ENCODE peak calls at places on chromosomes 2 and 18, in five cellular contexts. One of them, this sample, is unnamed.

GRCh38 chr2:61645911-61646310 is 107.8 kb upstream of the XPO1 start:
- DNase-seq in SK-N-SH: no peak
- DNase-seq in H1: no peak
- DNase-seq in GM12892: no peak
- DNase-seq in GM12878: no peak
- DNase-seq in this sample: no peak

GRCh38 chr2:179981085-179981484 is 26.0 kb downstream of the CWC22 start:
- DNase-seq in GM12878: no peak
- DNase-seq in H1: no peak
- DNase-seq in GM12892: no peak
- DNase-seq in SK-N-SH: no peak
- DNase-seq in this sample: no peak

GRCh38 chr18:43271593-43272432 is 5.5 kb downstream of the SYT4 start:
- DNase-seq in GM12878: no peak
- DNase-seq in GM12892: no peak
- DNase-seq in H1: no peak
- DNase-seq in SK-N-SH: peak
- DNase-seq in this sample: no peak

GRCh38 chr2:212943351-212943750 is 208.1 kb downstream of the IKZF2 start:
- DNase-seq in H1: no peak
- DNase-seq in GM12892: no peak
- DNase-seq in GM12878: no peak
- DNase-seq in SK-N-SH: no peak
- DNase-seq in this sample: no peak

GRCh38 chr18:68152770-68153169 is 562.1 kb downstream of the TMX3 start:
- DNase-seq in SK-N-SH: no peak
- DNase-seq in GM12878: no peak
- DNase-seq in GM12892: no peak
- DNase-seq in H1: peak
- DNase-seq in this sample: no peak

GRCh38 chr2:58203018-58203417 is 38.1 kb downstream of the FANCL start:
- DNase-seq in GM12878: no peak
- DNase-seq in H1: no peak
- DNase-seq in SK-N-SH: no peak
- DNase-seq in GM12892: no peak
- DNase-seq in this sample: no peak

GRCh38 chr2:35428548-35428947 is 927.0 kb upstream of the CRIM1 start:
- DNase-seq in GM12878: no peak
- DNase-seq in H1: peak
- DNase-seq in SK-N-SH: peak
- DNase-seq in GM12892: no peak
- DNase-seq in this sample: peak

GRCh38 chr2:120626566-120626965 is 109.1 kb upstream of the GLI2 start:
- DNase-seq in SK-N-SH: no peak
- DNase-seq in H1: no peak
- DNase-seq in GM12892: no peak
- DNase-seq in GM12878: no peak
- DNase-seq in this sample: no peak

GRCh38 chr2:53353372-53354111 is 414.1 kb upstream of the CHAC2 start:
- DNase-seq in SK-N-SH: no peak
- DNase-seq in GM12892: no peak
- DNase-seq in H1: no peak
- DNase-seq in GM12878: no peak
- DNase-seq in this sample: no peak

GRCh38 chr2:26574066-26574899 is 66.9 kb downstream of the CIB4 start:
- DNase-seq in H1: no peak
- DNase-seq in GM12892: no peak
- DNase-seq in GM12878: no peak
- DNase-seq in SK-N-SH: no peak
- DNase-seq in this sample: no peak

GRCh38 chr18:44036500-44036899 is 644.2 kb upstream of the SETBP1 start:
- DNase-seq in GM12892: no peak
- DNase-seq in SK-N-SH: peak
- DNase-seq in GM12878: no peak
- DNase-seq in H1: no peak
- DNase-seq in this sample: no peak

GRCh38 chr2:189113963-189114362 is 65.6 kb downstream of the COL5A2 start:
- DNase-seq in GM12878: no peak
- DNase-seq in SK-N-SH: no peak
- DNase-seq in GM12892: no peak
- DNase-seq in H1: no peak
- DNase-seq in this sample: no peak

GRCh38 chr2:132670961-132671781 is 1.2 kb upstream of the LYPD1 start:
- DNase-seq in SK-N-SH: peak
- DNase-seq in GM12878: no peak
- DNase-seq in H1: no peak
- DNase-seq in GM12892: no peak
- DNase-seq in this sample: no peak

GRCh38 chr2:125746321-125746983 is 909.5 kb upstream of the GYPC start:
- DNase-seq in SK-N-SH: no peak
- DNase-seq in GM12878: no peak
- DNase-seq in GM12892: no peak
- DNase-seq in H1: no peak
- DNase-seq in this sample: no peak

GRCh38 chr18:49178736-49179135 is 228.0 kb upstream of the SMAD7 start:
- DNase-seq in SK-N-SH: peak
- DNase-seq in H1: no peak
- DNase-seq in GM12878: no peak
- DNase-seq in GM12892: no peak
- DNase-seq in this sample: no peak

GRCh38 chr2:70531419-70532130 is 22.1 kb downstream of the TGFA start:
- DNase-seq in GM12878: no peak
- DNase-seq in H1: no peak
- DNase-seq in GM12892: no peak
- DNase-seq in SK-N-SH: no peak
- DNase-seq in this sample: no peak

GRCh38 chr18:62177271-62177670 is 9.6 kb downstream of the PIGN start:
- DNase-seq in H1: no peak
- DNase-seq in GM12878: no peak
- DNase-seq in GM12892: no peak
- DNase-seq in SK-N-SH: no peak
- DNase-seq in this sample: no peak

GRCh38 chr2:71605173-71605641 is 151.8 kb downstream of the DYSF start:
- DNase-seq in GM12878: no peak
- DNase-seq in H1: no peak
- DNase-seq in SK-N-SH: no peak
- DNase-seq in GM12892: no peak
- DNase-seq in this sample: no peak

GRCh38 chr2:33275689-33276444 is 200.6 kb upstream of the RASGRP3 start:
- DNase-seq in SK-N-SH: peak
- DNase-seq in GM12892: no peak
- DNase-seq in H1: no peak
- DNase-seq in GM12878: no peak
- DNase-seq in this sample: no peak

GRCh38 chr2:48107326-48107925 is 201.1 kb upstream of the FBXO11 start:
- DNase-seq in GM12878: no peak
- DNase-seq in SK-N-SH: no peak
- DNase-seq in GM12892: no peak
- DNase-seq in H1: no peak
- DNase-seq in this sample: no peak

GRCh38 chr2:204386668-204387067 is 158.6 kb upstream of the PARD3B start:
- DNase-seq in SK-N-SH: no peak
- DNase-seq in GM12892: no peak
- DNase-seq in H1: no peak
- DNase-seq in GM12878: no peak
- DNase-seq in this sample: no peak

GRCh38 chr2:143475131-143475784 is 346.0 kb downstream of the ARHGAP15 start:
- DNase-seq in GM12878: no peak
- DNase-seq in SK-N-SH: no peak
- DNase-seq in GM12892: no peak
- DNase-seq in H1: no peak
- DNase-seq in this sample: no peak

GRCh38 chr18:68623342-68623741 is 91.6 kb downstream of the TMX3 start:
- DNase-seq in SK-N-SH: peak
- DNase-seq in H1: peak
- DNase-seq in GM12878: no peak
- DNase-seq in GM12892: peak
- DNase-seq in this sample: peak

GRCh38 chr2:217289909-217290283 is 430.0 kb upstream of the TNP1 start:
- DNase-seq in H1: no peak
- DNase-seq in SK-N-SH: peak
- DNase-seq in GM12878: no peak
- DNase-seq in GM12892: no peak
- DNase-seq in this sample: no peak

GRCh38 chr18:51645607-51646006 is 448.1 kb upstream of the MEX3C start:
- DNase-seq in GM12892: no peak
- DNase-seq in H1: no peak
- DNase-seq in SK-N-SH: no peak
- DNase-seq in GM12878: no peak
- DNase-seq in this sample: no peak

DNA sequence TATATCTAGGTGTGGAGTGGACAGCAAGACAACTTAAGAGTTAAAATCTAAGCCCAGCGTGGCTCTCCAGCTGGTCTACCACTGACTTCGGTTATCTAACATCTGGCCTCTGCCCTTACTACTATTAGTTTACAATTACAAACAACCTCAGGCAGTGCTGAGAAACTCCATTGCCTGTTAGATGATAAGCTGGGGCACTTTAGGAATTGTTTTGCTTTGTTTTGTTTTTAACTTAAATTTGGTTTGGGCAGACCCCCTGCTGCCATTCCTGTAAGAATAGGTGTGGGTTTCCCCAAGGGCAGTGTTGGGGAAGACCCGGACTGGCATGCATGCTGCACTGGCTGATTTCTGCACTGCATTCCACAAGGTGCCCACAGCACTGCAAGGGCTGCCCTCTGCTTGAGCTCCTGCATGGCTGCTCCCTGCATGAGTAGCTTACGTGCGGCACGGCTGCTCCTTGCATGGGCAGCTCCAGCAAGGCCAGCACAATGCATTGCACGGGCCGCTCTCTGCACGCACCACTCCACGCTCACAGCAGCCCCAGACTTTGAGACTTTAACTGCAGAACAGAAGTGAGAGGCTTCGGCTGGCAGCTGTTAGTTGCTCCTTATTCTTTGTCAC is 74.2 kb upstream of the SERTAD2 start:
- DNase-seq in SK-N-SH: peak
- DNase-seq in GM12892: no peak
- DNase-seq in GM12878: no peak
- DNase-seq in H1: no peak
- DNase-seq in this sample: no peak
- TF ChIP-seq POLR2AphosphoS5 in SK-N-SH: no peak
- TF ChIP-seq POLR2AphosphoS5 in GM12892: no peak
- TF ChIP-seq POLR2AphosphoS5 in GM12878: no peak
- TF ChIP-seq POLR2AphosphoS5 in H1: no peak
- TF ChIP-seq POLR2AphosphoS5 in this sample: no peak

DNA sequence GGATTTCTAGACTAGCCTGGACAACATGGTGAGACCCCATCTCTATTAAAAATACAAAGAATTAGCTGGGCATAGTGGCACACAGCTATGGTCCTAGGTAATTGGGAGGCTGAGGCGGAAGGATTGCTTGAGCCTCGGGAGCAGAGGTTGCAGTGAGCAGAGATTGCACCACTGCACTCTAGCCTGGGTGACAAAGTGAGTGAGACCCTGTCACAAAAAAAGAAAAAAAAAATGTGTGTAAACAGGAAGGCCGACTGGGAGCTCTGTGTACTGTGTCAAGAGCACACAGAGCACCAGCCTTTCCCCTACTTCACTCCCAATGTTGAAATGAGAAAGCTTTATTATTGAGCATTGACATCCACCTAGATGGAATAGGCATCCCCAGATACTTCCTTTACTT is 681.7 kb upstream of the FSHR start:
- DNase-seq in SK-N-SH: no peak
- DNase-seq in GM12878: no peak
- DNase-seq in H1: no peak
- DNase-seq in GM12892: no peak
- DNase-seq in this sample: no peak
- TF ChIP-seq TAF1 in SK-N-SH: no peak
- TF ChIP-seq TAF1 in GM12878: no peak
- TF ChIP-seq TAF1 in H1: no peak
- TF ChIP-seq TAF1 in GM12892: no peak
- TF ChIP-seq TAF1 in this sample: no peak

DNA sequence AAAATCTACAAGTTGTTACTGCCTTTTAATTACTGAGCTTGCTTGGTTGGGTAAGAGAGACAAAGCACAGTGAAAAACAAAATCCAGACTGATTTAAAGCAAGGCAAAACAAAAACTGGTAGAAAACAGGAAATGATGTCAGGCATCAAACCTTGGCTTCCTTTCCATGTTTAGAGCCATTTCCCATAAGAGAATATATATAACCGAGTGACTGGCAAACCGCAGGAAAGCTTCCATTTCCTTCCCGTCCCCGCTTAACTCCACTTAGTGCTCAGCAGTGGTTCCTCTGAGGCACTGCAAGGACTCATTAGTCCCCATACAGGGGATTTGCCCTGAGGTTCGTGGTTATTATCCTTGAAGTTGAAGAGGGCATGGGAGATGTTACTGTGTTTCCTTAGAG is 446.3 kb downstream of the LPIN1 start:
- DNase-seq in SK-N-SH: no peak
- DNase-seq in GM12878: no peak
- DNase-seq in GM12892: no peak
- DNase-seq in H1: no peak
- DNase-seq in this sample: no peak
- TF ChIP-seq POLR2AphosphoS5 in SK-N-SH: no peak
- TF ChIP-seq POLR2AphosphoS5 in GM12878: no peak
- TF ChIP-seq POLR2AphosphoS5 in GM12892: no peak
- TF ChIP-seq POLR2AphosphoS5 in H1: no peak
- TF ChIP-seq POLR2AphosphoS5 in this sample: no peak

GRCh38 chr2:555164-555922 is 121.9 kb downstream of the TMEM18 start:
- DNase-seq in SK-N-SH: peak
- DNase-seq in H1: no peak
- DNase-seq in GM12892: no peak
- DNase-seq in GM12878: no peak
- DNase-seq in this sample: no peak

GRCh38 chr2:558302-558642 is 118.9 kb downstream of the TMEM18 start:
- DNase-seq in H1: no peak
- DNase-seq in GM12892: no peak
- DNase-seq in GM12878: no peak
- DNase-seq in SK-N-SH: peak
- DNase-seq in this sample: no peak

GRCh38 chr2:556494-556893 is 120.7 kb downstream of the TMEM18 start:
- DNase-seq in SK-N-SH: peak
- DNase-seq in GM12892: no peak
- DNase-seq in GM12878: no peak
- DNase-seq in H1: no peak
- DNase-seq in this sample: no peak

GRCh38 chr2:558879-559278 is 118.3 kb downstream of the TMEM18 start:
- DNase-seq in H1: no peak
- DNase-seq in GM12892: no peak
- DNase-seq in GM12878: no peak
- DNase-seq in SK-N-SH: no peak
- DNase-seq in this sample: no peak

GRCh38 chr2:557635-558301 is 119.4 kb downstream of the TMEM18 start:
- DNase-seq in GM12892: no peak
- DNase-seq in GM12878: no peak
- DNase-seq in H1: no peak
- DNase-seq in SK-N-SH: peak
- DNase-seq in this sample: no peak
- TF ChIP-seq TAF1 in GM12892: no peak
- TF ChIP-seq TAF1 in GM12878: no peak
- TF ChIP-seq TAF1 in H1: no peak
- TF ChIP-seq TAF1 in SK-N-SH: no peak
- TF ChIP-seq TAF1 in this sample: no peak

This sample was measured in GM12891.